ENCODE peak calls at places on chromosomes 5 and 9, in five cellular contexts. H is CD8-positive, alpha-beta T cell; C is psoas muscle; U is brain microvascular endothelial cell; P is epithelial cell of esophagus. I is an unnamed sample.
A peak's percentile ranks its signal among the peaks of the same experiment; 100 is the strongest.

GRCh38 chr9:127158995-127159801 is 36.8 kb upstream of the ANGPTL2 start:
- DNase-seq in H (no peak), C (peak; percentile 90), U (peak; percentile 75), P (peak; percentile 29), I (no peak)

GRCh38 chr5:172167893-172168292 is 20.1 kb downstream of the STK10 start:
- DNase-seq in H (no peak), C (no peak), U (no peak), P (no peak), I (no peak)

GRCh38 chr5:43661102-43661501 is 58.1 kb downstream of the NNT start:
- DNase-seq in H (no peak), C (no peak), U (peak; percentile 49), P (peak; percentile 57), I (no peak)

GRCh38 chr9:7980691-7981289 is 181.2 kb upstream of the DMAC1 start:
- DNase-seq in H (no peak), C (no peak), U (no peak), P (no peak), I (no peak)

GRCh38 chr5:1551913-1552312 is 28.2 kb upstream of the LPCAT1 start:
- DNase-seq in H (no peak), C (no peak), U (no peak), P (no peak), I (no peak)

GRCh38 chr9:129933709-129934586 is 98.7 kb downstream of the USP20 start:
- DNase-seq in H (no peak), C (no peak), U (no peak), P (no peak), I (no peak)

GRCh38 chr9:97629136-97629535 is 4.0 kb downstream of the TSTD2 start:
- DNase-seq in H (no peak), C (no peak), U (no peak), P (no peak), I (no peak)

GRCh38 chr5:54263447-54263846 is 46.9 kb downstream of the ARL15 start:
- DNase-seq in H (no peak), C (no peak), U (no peak), P (no peak), I (no peak)

GRCh38 chr9:81564632-81565031 is 124.7 kb downstream of the TLE1 start:
- DNase-seq in H (no peak), C (peak; percentile 57), U (no peak), P (no peak), I (no peak)

GRCh38 chr9:34654317-34655083 is 2.5 kb downstream of the IL11RA start:
- DNase-seq in H (no peak), C (peak; percentile 89), U (no peak), P (no peak), I (no peak)

GRCh38 chr9:91100878-91101450 is 260.8 kb downstream of the AUH start:
- DNase-seq in H (no peak), C (peak; percentile 92), U (peak; percentile 27), P (no peak), I (no peak)

GRCh38 chr5:66306105-66306843 is 162.2 kb downstream of the SREK1 start:
- DNase-seq in H (peak; percentile 16), C (no peak), U (peak; percentile 64), P (peak; percentile 73), I (peak; percentile 74)

GRCh38 chr5:133366966-133367365 is 245.4 kb downstream of the FSTL4 start:
- DNase-seq in H (no peak), C (no peak), U (no peak), P (no peak), I (no peak)

GRCh38 chr9:118522093-118523028 is 818.2 kb downstream of the TLR4 start:
- DNase-seq in H (no peak), C (no peak), U (peak; percentile 68), P (peak; percentile 74), I (peak; percentile 17)

GRCh38 chr5:111262153-111262552 is 38.0 kb downstream of the CAMK4 start:
- DNase-seq in H (no peak), C (no peak), U (no peak), P (no peak), I (no peak)

GRCh38 chr5:3026099-3026498 is 274.6 kb upstream of the IRX2 start:
- DNase-seq in H (no peak), C (no peak), U (no peak), P (no peak), I (no peak)

GRCh38 chr9:137423810-137424291 is 658 bp downstream of the NOXA1 start:
- DNase-seq in H (no peak), C (peak; percentile 73), U (no peak), P (peak; percentile 45), I (peak; percentile 21)

GRCh38 chr5:32964246-32964645 is 253.1 kb downstream of the NPR3 start:
- DNase-seq in H (no peak), C (no peak), U (peak; percentile 69), P (peak; percentile 39), I (no peak)

GRCh38 chr9:130183133-130183762 is 11.0 kb downstream of the NCS1 start:
- DNase-seq in H (no peak), C (no peak), U (no peak), P (no peak), I (no peak)

GRCh38 chr5:134086943-134087305 is 27.6 kb upstream of the TCF7 start:
- DNase-seq in H (peak; percentile 82), C (no peak), U (no peak), P (no peak), I (no peak)

GRCh38 chr5:124651663-124652513 is 94.6 kb downstream of the ZNF608 start:
- DNase-seq in H (peak; percentile 11), C (peak; percentile 88), U (peak; percentile 77), P (peak; percentile 78), I (no peak)

GRCh38 chr9:83199240-83199639 is 136.3 kb upstream of the RASEF start:
- DNase-seq in H (no peak), C (no peak), U (peak; percentile 67), P (peak; percentile 75), I (peak; percentile 31)

GRCh38 chr9:106773750-106774149 is 89.2 kb upstream of the ZNF462 start:
- DNase-seq in H (no peak), C (no peak), U (no peak), P (peak; percentile 80), I (no peak)